ENCODE peak calls at places on chromosomes 7 and 10, in four cellular contexts. Z is fibroblast of pulmonary artery, C is heart left ventricle, B is HL-60. G is an unnamed sample.

GRCh38 chr7:135877799-135878198 is 99.4 kb downstream of the MTPN start:
- DNase-seq in B (no peak), Z (peak; percentile 62), C (no peak), G (no peak)

GRCh38 chr10:6402349-6402709 is 177.7 kb downstream of the PRKCQ start:
- DNase-seq in Z (no peak), B (no peak), C (no peak), G (no peak)

GRCh38 chr7:132080967-132081668 is 495.2 kb downstream of the PLXNA4 start:
- DNase-seq in C (no peak), B (no peak), Z (peak; percentile 85), G (no peak)

GRCh38 chr10:84493951-84494848 is 165.8 kb downstream of the CCSER2 start:
- DNase-seq in Z (peak; percentile 59), B (no peak), C (no peak), G (no peak)

GRCh38 chr7:114422478-114423217 is 8.0 kb downstream of the FOXP2 start:
- DNase-seq in Z (no peak), C (no peak), B (no peak), G (no peak)

GRCh38 chr10:88873757-88874156 is 6.3 kb upstream of the STAMBPL1 start:
- DNase-seq in C (no peak), Z (no peak), B (no peak), G (no peak)

GRCh38 chr10:114953047-114953446 is 15.1 kb downstream of the TRUB1 start:
- DNase-seq in C (no peak), Z (no peak), B (no peak), G (no peak)

GRCh38 chr10:24307696-24308476 is 98.9 kb downstream of the KIAA1217 start:
- DNase-seq in B (no peak), Z (peak; percentile 25), C (peak; percentile 71), G (no peak)

GRCh38 chr7:94049615-94050014 is 45.5 kb upstream of the BET1 start:
- DNase-seq in B (no peak), C (no peak), Z (no peak), G (no peak)

GRCh38 chr7:102044641-102044983 is 227.2 kb downstream of the CUX1 start:
- DNase-seq in Z (no peak), C (no peak), B (no peak), G (no peak)

GRCh38 chr7:69349291-69349690 is 249.0 kb upstream of the AUTS2 start:
- DNase-seq in Z (no peak), B (no peak), C (no peak), G (no peak)

GRCh38 chr10:6516877-6517276 is 63.2 kb downstream of the PRKCQ start:
- DNase-seq in C (no peak), Z (no peak), B (no peak), G (no peak)

GRCh38 chr7:90758933-90759562 is 162.9 kb downstream of the CDK14 start:
- DNase-seq in Z (no peak), B (no peak), C (no peak), G (no peak)

GRCh38 chr7:16589895-16590294 is 55.7 kb downstream of the ANKMY2 start:
- DNase-seq in Z (no peak), B (no peak), C (no peak), G (no peak)

GRCh38 chr7:21566094-21566493 is 23.3 kb downstream of the DNAH11 start:
- DNase-seq in B (no peak), C (no peak), Z (no peak), G (no peak)

GRCh38 chr10:117547301-117548153 is 5.0 kb downstream of the EMX2 start:
- DNase-seq in B (no peak), Z (no peak), C (no peak), G (no peak)

GRCh38 chr10:121804460-121804859 is 123.4 kb downstream of the ATE1 start:
- DNase-seq in C (peak; percentile 23), B (no peak), Z (peak; percentile 65), G (no peak)

GRCh38 chr10:12194752-12195271 is 879 bp downstream of the NUDT5 start:
- DNase-seq in Z (peak; percentile 45), C (peak; percentile 42), B (no peak), G (no peak)

GRCh38 chr10:17216217-17216900 is 11.7 kb upstream of the VIM start:
- DNase-seq in C (no peak), B (peak; percentile 85), Z (peak; percentile 99), G (no peak)

GRCh38 chr10:4767033-4767814 is 58.8 kb upstream of the AKR1E2 start:
- DNase-seq in Z (peak; percentile 77), B (no peak), C (peak; percentile 28), G (no peak)

GRCh38 chr7:68199951-68200660 is 1203.5 kb downstream of the TYW1 start:
- DNase-seq in Z (no peak), B (no peak), C (no peak), G (no peak)

GRCh38 chr10:28312572-28312971 is 9.7 kb upstream of the MPP7 start:
- DNase-seq in C (no peak), B (no peak), Z (no peak), G (no peak)

GRCh38 chr7:82511542-82511941 is 68.0 kb upstream of the CACNA2D1 start:
- DNase-seq in B (no peak), C (no peak), Z (no peak), G (no peak)

GRCh38 chr10:93064874-93065660 is 4.5 kb downstream of the CYP26C1 start:
- DNase-seq in C (no peak), Z (no peak), B (no peak), G (no peak)

GRCh38 chr10:61994404-61995031 is 93.0 kb downstream of the ARID5B start:
- DNase-seq in Z (no peak), C (no peak), B (no peak), G (no peak)

GRCh38 chr7:85025312-85025756 is 161.5 kb downstream of the SEMA3D start:
- DNase-seq in C (peak; percentile 60), B (no peak), Z (peak; percentile 34), G (no peak)

GRCh38 chr7:134051020-134051419 is 76.1 kb upstream of the LRGUK start:
- DNase-seq in C (no peak), B (no peak), Z (no peak), G (no peak)

GRCh38 chr10:5776881-5777197 is 36.4 kb downstream of the GDI2 start:
- DNase-seq in C (no peak), B (no peak), Z (peak; percentile 69), G (no peak)

GRCh38 chr10:28674782-28675181 is 2.5 kb upstream of the BAMBI start:
- DNase-seq in C (no peak), Z (no peak), B (no peak), G (no peak)

GRCh38 chr10:4249841-4250496 is 465.0 kb upstream of the KLF6 start:
- DNase-seq in Z (no peak), C (no peak), B (no peak), G (no peak)

DNA sequence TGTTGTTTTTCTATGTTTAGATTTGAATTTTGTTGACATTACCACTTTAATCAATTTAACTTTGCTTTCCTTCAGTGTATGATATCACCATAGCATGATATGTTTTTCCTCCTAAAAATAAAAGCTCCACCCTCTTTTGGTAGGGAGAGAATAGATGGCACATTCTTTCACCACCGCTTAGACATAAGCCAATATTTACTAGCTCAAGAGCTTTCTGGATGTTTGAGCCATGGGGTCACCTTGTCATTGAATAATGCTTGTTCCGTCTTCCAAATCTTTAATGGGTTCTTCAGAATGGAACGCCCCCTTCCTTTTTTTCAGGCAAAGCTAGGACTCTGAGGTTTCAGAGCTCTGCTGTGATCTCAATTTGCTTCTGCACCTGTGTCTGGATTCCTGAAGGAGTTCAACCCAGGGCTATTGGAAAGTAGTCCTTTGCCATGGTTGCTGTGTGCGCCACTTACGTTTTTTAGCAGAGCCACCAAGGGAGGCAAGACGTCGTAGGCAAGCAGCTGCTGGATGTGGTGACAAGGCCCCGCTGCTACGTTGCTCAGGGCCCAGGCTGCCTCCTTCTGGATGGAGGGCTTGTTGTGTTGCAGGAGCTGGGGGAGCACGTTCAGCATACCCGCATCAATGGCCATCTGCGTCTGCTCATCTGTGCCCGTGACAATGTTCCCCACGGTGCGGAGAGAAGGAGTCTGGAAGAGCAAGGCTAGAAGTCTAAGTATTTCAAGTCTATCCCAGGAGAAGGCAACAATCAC is 23.3 kb downstream of the KPNA7 start:
- DNase-seq in B (no peak), Z (no peak), C (no peak), G (no peak)
- TF ChIP-seq CTCF in B (no peak), Z (no peak), C (no peak), G (no peak)

DNA sequence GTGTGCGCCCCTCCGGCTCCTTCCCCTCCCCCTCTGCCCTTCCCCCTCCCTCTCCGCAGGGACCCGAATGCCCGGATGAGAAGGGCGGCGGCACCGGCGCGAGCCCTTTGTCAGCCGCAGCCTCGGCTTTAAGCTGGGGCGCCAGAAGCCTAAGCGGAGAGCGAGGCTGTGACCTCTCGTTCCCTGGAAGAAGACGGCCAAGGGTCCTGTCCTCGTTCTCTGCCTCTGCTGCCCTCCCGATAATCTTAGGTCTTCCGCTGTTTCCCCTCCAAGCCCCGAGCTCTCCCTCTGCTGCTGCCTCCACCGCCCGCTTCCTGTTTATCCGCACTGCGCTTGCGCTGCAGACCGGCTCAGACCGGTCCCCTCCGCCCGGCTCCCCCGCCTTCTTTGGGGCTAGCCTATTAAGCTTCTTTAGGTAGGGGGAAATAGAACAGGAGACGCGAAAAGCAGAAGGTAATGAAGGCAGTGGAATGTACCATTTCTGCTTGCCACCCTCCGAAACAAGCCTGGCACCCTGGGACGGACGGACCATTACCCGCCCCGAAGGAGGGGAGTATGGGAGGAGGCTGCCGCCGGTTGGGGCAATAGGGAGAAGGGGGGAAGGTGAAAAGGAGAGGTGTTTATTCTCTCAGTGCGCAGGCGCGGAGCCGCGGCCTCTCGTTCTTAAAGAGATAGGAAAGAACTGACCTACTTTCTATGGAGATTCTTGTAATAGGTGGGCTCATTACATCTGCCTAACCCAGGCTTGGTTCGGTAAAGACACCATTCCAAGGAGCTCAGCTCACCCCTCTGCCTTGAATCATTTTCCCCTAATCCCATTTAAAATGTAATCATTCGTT is at the start of gene OGA:
- DNase-seq in C (peak; percentile 99), Z (peak; percentile 100), B (peak; percentile 100), G (peak; percentile 97)
- TF ChIP-seq CTCF in C (no peak), Z (no peak), B (no peak), G (no peak)

DNA sequence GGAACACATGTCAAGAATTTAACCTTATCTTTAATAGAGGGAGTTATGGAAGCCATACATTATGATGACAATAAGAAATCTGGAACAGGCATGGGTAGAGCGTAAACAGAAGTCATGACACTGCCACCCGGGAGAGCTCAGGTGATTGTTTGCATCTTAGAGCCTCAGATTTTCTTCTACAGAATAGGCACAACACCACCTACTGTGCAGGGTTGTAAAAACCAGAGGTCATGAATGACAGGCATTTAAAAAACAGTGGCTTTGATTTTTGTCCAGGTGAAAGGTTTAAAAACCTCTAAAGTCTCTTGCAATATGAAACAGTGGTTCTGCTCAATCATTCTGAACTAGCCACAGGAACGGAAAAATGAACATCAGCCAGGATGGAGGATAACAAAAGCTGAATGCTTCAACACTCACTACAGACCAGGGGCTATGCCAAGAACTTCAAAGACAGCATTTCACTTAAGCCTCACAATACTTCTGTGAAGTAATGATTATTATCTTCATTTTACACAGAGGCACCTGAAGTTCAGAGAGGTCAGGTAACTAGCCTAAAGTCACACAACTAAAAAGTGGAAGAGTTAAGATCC is 123.8 kb downstream of the SLC25A13 start:
- DNase-seq in Z (no peak), B (no peak), C (no peak), G (no peak)
- TF ChIP-seq CTCF in Z (no peak), B (no peak), C (no peak), G (no peak)

GRCh38 chr7:1413936-1414639 is 45.2 kb downstream of the MICALL2 start:
- DNase-seq in B (no peak), Z (no peak), C (no peak), G (no peak)
- TF ChIP-seq CTCF in B (no peak), Z (no peak), C (no peak), G (no peak)